ENCODE peak calls at places on chromosomes 12 and 14, in eight cellular contexts. T is lower leg skin; G is stimulated activated CD8-positive, alpha-beta memory T cell treated with anti-CD3 and anti-CD28 coated beads, Interleukin-2, amount 100 ng/mL, for 1 hour; S is neuronal stem cell; V is mesenteric fat pad; C is fibroblast of the conjunctiva; K is NCI-H510A treated with DMSO at 0.1 percent for 48 hours; B is head of caudate nucleus. F is an unnamed sample.

GRCh38 chr14:65255029-65255545 is 152.8 kb upstream of the MAX start:
- DNase-seq in T (peak), G (no peak), S (no peak), V (no peak), C (no peak), K (peak), B (no peak), F (no peak)

GRCh38 chr12:111720457-111720856 is 34.6 kb downstream of the ACAD10 start:
- DNase-seq in T (no peak), G (no peak), S (no peak), V (no peak), C (no peak), K (no peak), B (no peak), F (no peak)

GRCh38 chr12:5514016-5514415 is 82.1 kb downstream of the NTF3 start:
- DNase-seq in T (peak), G (no peak), S (no peak), V (no peak), C (no peak), K (no peak), B (no peak), F (no peak)

GRCh38 chr12:111488271-111488670 is 82.5 kb downstream of the SH2B3 start:
- DNase-seq in T (no peak), G (no peak), S (no peak), V (no peak), C (peak), K (no peak), B (no peak), F (no peak)

GRCh38 chr12:6788972-6789905 is at the start of gene CD4:
- DNase-seq in T (peak), G (no peak), S (no peak), V (no peak), C (no peak), K (no peak), B (peak), F (no peak)

GRCh38 chr12:107684029-107684790 is 1.4 kb upstream of the PWP1 start:
- DNase-seq in T (no peak), G (no peak), S (no peak), V (no peak), C (no peak), K (peak), B (no peak), F (no peak)

GRCh38 chr12:81274619-81275018 is 196.7 kb downstream of the ACSS3 start:
- DNase-seq in T (no peak), G (no peak), S (no peak), V (no peak), C (no peak), K (no peak), B (no peak), F (no peak)

GRCh38 chr12:44500423-44500822 is 375.7 kb downstream of the NELL2 start:
- DNase-seq in T (no peak), G (no peak), S (no peak), V (no peak), C (no peak), K (no peak), B (no peak), F (no peak)

GRCh38 chr12:66428261-66428660 is 126.0 kb downstream of the HELB start:
- DNase-seq in T (no peak), G (no peak), S (no peak), V (no peak), C (no peak), K (no peak), B (no peak), F (no peak)

GRCh38 chr12:82880442-82880901 is 193.8 kb downstream of the TMTC2 start:
- DNase-seq in T (no peak), G (no peak), S (no peak), V (no peak), C (no peak), K (no peak), B (no peak), F (no peak)

GRCh38 chr14:102140027-102140749 is 491 bp downstream of the WDR20 start:
- DNase-seq in T (no peak), G (peak), S (peak), V (no peak), C (no peak), K (no peak), B (peak), F (peak)

GRCh38 chr14:61178226-61179060 is 102.7 kb downstream of the TMEM30B start:
- DNase-seq in T (no peak), G (no peak), S (no peak), V (no peak), C (peak), K (no peak), B (no peak), F (no peak)

GRCh38 chr12:116520801-116521471 is 38.2 kb upstream of the MAP1LC3B2 start:
- DNase-seq in T (peak), G (no peak), S (no peak), V (no peak), C (no peak), K (no peak), B (no peak), F (no peak)

GRCh38 chr12:119145367-119145766 is 33.4 kb upstream of the HSPB8 start:
- DNase-seq in T (no peak), G (no peak), S (no peak), V (no peak), C (no peak), K (no peak), B (no peak), F (no peak)

GRCh38 chr12:41277019-41277770 is 89.1 kb downstream of the PDZRN4 start:
- DNase-seq in T (no peak), G (no peak), S (peak), V (no peak), C (peak), K (peak), B (peak), F (no peak)

GRCh38 chr12:100138048-100138907 is 4.4 kb downstream of the BLTP3B start:
- DNase-seq in T (no peak), G (no peak), S (no peak), V (no peak), C (no peak), K (no peak), B (no peak), F (no peak)